ENCODE peak calls at places on chromosomes 11 and 22, in ten cellular contexts. M is stimulated activated CD4-positive, alpha-beta T cell treated with anti-CD3 and anti-CD28 coated beads, Interleukin-2, amount 100 ng/mL, for 48 hours; O is EH; T is naive thymus-derived CD8-positive, alpha-beta T cell; U is NCI-H2081 treated with DMSO at 0.1 percent for 48 hours; X is pancreas; B is posterior vena cava; E is HCEC 1CT; A is colonic mucosa; V is neuronal stem cell. W is an unnamed sample.

GRCh38 chr11:67504023-67504949 is 877 bp downstream of the PITPNM1 start:
- DNase-seq in U (no peak), M (no peak), E (no peak), V (peak; percentile 56), A (no peak), X (peak; percentile 43), B (peak; percentile 87), T (peak; percentile 52), O (peak; percentile 64), W (peak; percentile 65)

GRCh38 chr11:114377612-114378267 is 22.6 kb downstream of the C11orf71 start:
- DNase-seq in E (peak; percentile 45), V (no peak), T (no peak), M (no peak), U (no peak), O (peak; percentile 99), A (no peak), B (no peak), X (no peak), W (no peak)

GRCh38 chr22:19576460-19577421 is 52.5 kb upstream of the CLDN5 start:
- DNase-seq in V (no peak), A (no peak), E (peak; percentile 55), X (no peak), M (peak; percentile 60), U (no peak), B (no peak), T (no peak), O (peak; percentile 83), W (peak; percentile 21)

GRCh38 chr11:122661182-122661945 is 5.8 kb downstream of the UBASH3B start:
- DNase-seq in V (peak; percentile 23), E (peak; percentile 30), M (no peak), U (peak; percentile 42), O (peak; percentile 96), T (no peak), X (no peak), B (no peak), A (no peak), W (no peak)

GRCh38 chr11:17154409-17155159 is 53.2 kb downstream of the PIK3C2A start:
- DNase-seq in A (no peak), E (no peak), X (no peak), V (no peak), T (no peak), U (no peak), O (no peak), B (no peak), M (no peak), W (no peak)

GRCh38 chr22:25661067-25661466 is 80.9 kb upstream of the MYO18B start:
- DNase-seq in U (no peak), T (no peak), O (no peak), E (no peak), A (no peak), V (no peak), B (no peak), X (no peak), M (no peak), W (no peak)

GRCh38 chr22:22201185-22201924 is 43.2 kb upstream of the VPREB1 start:
- DNase-seq in T (peak; percentile 68), O (peak; percentile 33), U (no peak), E (peak; percentile 23), V (peak; percentile 37), M (peak; percentile 61), B (peak; percentile 70), A (no peak), X (peak; percentile 29), W (peak; percentile 59)

GRCh38 chr11:3163241-3163981 is 1.7 kb downstream of the OSBPL5 start:
- DNase-seq in T (no peak), E (no peak), M (no peak), A (no peak), B (peak; percentile 79), O (peak; percentile 32), X (peak; percentile 16), U (no peak), V (no peak), W (no peak)

GRCh38 chr11:111206472-111206871 is 39.1 kb upstream of the POU2AF2 start:
- DNase-seq in T (no peak), X (no peak), A (no peak), U (no peak), E (peak; percentile 90), M (no peak), O (peak; percentile 80), V (no peak), B (no peak), W (no peak)

GRCh38 chr11:1116104-1116503 is 41.4 kb downstream of the MUC2 start:
- DNase-seq in M (no peak), E (no peak), X (no peak), V (no peak), A (no peak), B (peak; percentile 62), T (no peak), O (no peak), U (no peak), W (no peak)

GRCh38 chr11:125883375-125883774 is 4.1 kb upstream of the HYLS1 start:
- DNase-seq in V (no peak), U (no peak), O (no peak), T (no peak), B (no peak), E (no peak), X (no peak), M (no peak), A (no peak), W (no peak)

GRCh38 chr11:6612008-6612815 is at the start of gene TAF10:
- DNase-seq in V (peak; percentile 90), T (peak; percentile 93), U (peak; percentile 62), E (peak; percentile 97), B (peak; percentile 100), O (peak; percentile 98), X (peak; percentile 97), M (peak; percentile 95), A (peak; percentile 98), W (peak; percentile 94)

GRCh38 chr22:23306926-23307325 is 126.6 kb downstream of the BCR start:
- DNase-seq in V (no peak), M (no peak), T (no peak), O (no peak), X (no peak), U (no peak), E (no peak), B (no peak), A (no peak), W (no peak)

GRCh38 chr11:68632802-68633201 is 51.5 kb upstream of the GAL start:
- DNase-seq in U (peak; percentile 22), O (peak; percentile 58), T (peak; percentile 25), E (peak; percentile 55), X (no peak), M (peak; percentile 26), B (no peak), V (peak; percentile 56), A (peak; percentile 65), W (peak; percentile 68)

GRCh38 chr11:114366331-114367243 is 33.7 kb downstream of the C11orf71 start:
- DNase-seq in E (peak; percentile 92), M (no peak), V (no peak), B (no peak), T (no peak), A (no peak), U (no peak), X (no peak), O (peak; percentile 97), W (peak; percentile 89)

GRCh38 chr11:111846640-111847039 is 24.7 kb downstream of the ALG9 start:
- DNase-seq in B (no peak), V (no peak), U (no peak), O (peak; percentile 82), A (no peak), X (no peak), M (no peak), T (no peak), E (peak; percentile 49), W (no peak)

GRCh38 chr11:60739114-60739513 is 14.6 kb downstream of the MS4A18 start:
- DNase-seq in X (no peak), B (no peak), A (no peak), U (no peak), V (no peak), O (no peak), M (no peak), E (no peak), T (no peak), W (no peak)

GRCh38 chr11:102234779-102235439 is 82.4 kb upstream of the BIRC3 start:
- DNase-seq in E (no peak), A (no peak), M (no peak), O (peak; percentile 64), B (no peak), V (no peak), T (no peak), X (no peak), U (no peak), W (no peak)

GRCh38 chr22:26860233-26860765 is 202.9 kb downstream of the MIAT start:
- DNase-seq in V (no peak), U (no peak), T (no peak), A (no peak), E (no peak), O (no peak), B (no peak), M (no peak), X (no peak), W (no peak)

GRCh38 chr11:69232821-69233760 is 60.9 kb upstream of the MYEOV start:
- DNase-seq in U (no peak), O (no peak), X (no peak), T (no peak), V (no peak), E (no peak), M (no peak), A (peak; percentile 10), B (peak; percentile 67), W (no peak)

GRCh38 chr22:29080061-29080975 is 7.5 kb downstream of the KREMEN1 start:
- DNase-seq in T (no peak), B (no peak), O (peak; percentile 50), V (no peak), A (no peak), M (no peak), X (no peak), E (no peak), U (no peak), W (no peak)

GRCh38 chr11:456533-456932 is 6.5 kb downstream of the PTDSS2 start:
- DNase-seq in E (no peak), T (no peak), B (no peak), M (no peak), O (no peak), U (no peak), A (no peak), X (no peak), V (no peak), W (no peak)

GRCh38 chr11:86435711-86436110 is 61.0 kb downstream of the CCDC81 start:
- DNase-seq in T (no peak), M (no peak), O (no peak), E (no peak), X (no peak), B (no peak), V (no peak), U (no peak), A (no peak), W (no peak)

GRCh38 chr11:93887111-93887510 is 36.7 kb upstream of the VSTM5 start:
- DNase-seq in O (no peak), E (no peak), X (no peak), B (no peak), T (no peak), A (no peak), M (no peak), U (no peak), V (no peak), W (no peak)

GRCh38 chr22:45268167-45268957 is 16.4 kb upstream of the UPK3A start:
- DNase-seq in U (no peak), E (no peak), M (no peak), X (peak; percentile 43), T (peak; percentile 18), B (no peak), O (peak; percentile 36), A (no peak), V (peak; percentile 89), W (no peak)

GRCh38 chr11:724733-725386 is 18.8 kb downstream of the EPS8L2 start:
- DNase-seq in U (no peak), T (no peak), X (peak; percentile 27), B (no peak), A (no peak), E (no peak), V (no peak), O (no peak), M (no peak), W (no peak)

GRCh38 chr11:940496-941135 is 14.9 kb downstream of the AP2A2 start:
- DNase-seq in M (no peak), X (no peak), A (no peak), U (no peak), T (no peak), O (no peak), V (no peak), E (no peak), B (no peak), W (no peak)

GRCh38 chr11:45470151-45471001 is 184.2 kb upstream of the SYT13 start:
- DNase-seq in E (no peak), M (no peak), U (no peak), B (peak; percentile 20), A (no peak), T (no peak), O (peak; percentile 54), X (peak; percentile 54), V (no peak), W (no peak)

W was measured in RKO.